ENCODE peak calls at places on chromosomes 13 and 19, in four cellular contexts. S, V, U and T are unnamed samples.

GRCh38 chr13:96673825-96674224 is 320.5 kb downstream of the OXGR1 start:
- DNase-seq in V (no peak), U (no peak), S (no peak), T (no peak)

GRCh38 chr13:29801102-29801501 is 49.3 kb downstream of the UBL3 start:
- DNase-seq in U (no peak), S (no peak), V (no peak), T (no peak)

GRCh38 chr19:39943586-39943985 is 9.2 kb upstream of the FCGBP start:
- DNase-seq in U (no peak), V (no peak), S (no peak), T (no peak)

GRCh38 chr13:48001127-48001881 is at the start of gene SUCLA2:
- DNase-seq in U (peak), V (peak), S (peak), T (peak)

GRCh38 chr19:887072-887471 is 5.9 kb downstream of the MED16 start:
- DNase-seq in S (no peak), U (no peak), V (no peak), T (no peak)

GRCh38 chr19:21483589-21484170 is 21.7 kb upstream of the ZNF429 start:
- DNase-seq in S (no peak), V (peak), U (peak), T (no peak)

GRCh38 chr19:13788991-13789390 is 6.3 kb upstream of the ZSWIM4 start:
- DNase-seq in S (peak), U (peak), V (peak), T (no peak)

GRCh38 chr19:3367572-3368440 is 1.4 kb downstream of the NFIC start:
- DNase-seq in S (no peak), V (no peak), U (no peak), T (peak)

GRCh38 chr13:23447927-23448326 is 14.4 kb upstream of the SACS start:
- DNase-seq in U (no peak), V (no peak), S (no peak), T (no peak)

GRCh38 chr13:76853481-76853880 is 32.7 kb downstream of the KCTD12 start:
- DNase-seq in V (no peak), U (no peak), S (no peak), T (no peak)

GRCh38 chr19:7833225-7834156 is 3.5 kb downstream of the EVI5L start:
- DNase-seq in V (no peak), U (peak), S (no peak), T (no peak)

GRCh38 chr19:29259153-29259552 is 46.2 kb upstream of the UQCRFS1 start:
- DNase-seq in V (no peak), U (no peak), S (no peak), T (peak)

GRCh38 chr13:63492604-63493003 is 2077.0 kb upstream of the PCDH20 start:
- DNase-seq in V (no peak), U (no peak), S (no peak), T (no peak)

GRCh38 chr13:67076378-67076777 is 153.8 kb downstream of the PCDH9 start:
- DNase-seq in V (no peak), U (no peak), S (no peak), T (no peak)

GRCh38 chr19:18101268-18101667 is 3.7 kb downstream of the MAST3 start:
- DNase-seq in S (no peak), V (no peak), U (no peak), T (no peak)

GRCh38 chr19:18100710-18101109 is 3.1 kb downstream of the MAST3 start:
- DNase-seq in U (peak), V (no peak), S (no peak), T (no peak)

GRCh38 chr19:18102916-18103542 is 5.5 kb downstream of the MAST3 start:
- DNase-seq in V (no peak), U (no peak), S (no peak), T (no peak)

GRCh38 chr19:18107235-18108083 is 9.9 kb downstream of the MAST3 start:
- DNase-seq in U (no peak), S (no peak), V (no peak), T (no peak)

DNA sequence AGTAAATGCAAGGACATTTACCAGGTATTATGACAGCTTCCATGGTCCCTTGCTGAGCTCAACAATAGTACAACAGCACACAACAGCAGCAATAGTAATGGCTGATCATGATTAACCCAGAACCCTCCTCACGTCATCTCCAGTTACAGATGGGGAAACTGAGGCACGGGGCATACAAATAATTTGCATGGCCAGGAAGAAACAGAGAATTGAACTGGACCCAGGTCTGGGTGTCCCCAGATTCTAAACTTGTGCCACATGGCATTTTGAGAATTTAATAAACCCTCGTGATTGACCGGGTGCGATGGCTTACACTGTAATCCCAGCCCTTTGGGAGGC is 7.2 kb downstream of the MAST3 start:
- DNase-seq in S (no peak), V (no peak), U (no peak), T (no peak)
- H3K27ac ChIP-seq in S (peak), V (peak), U (no peak), T (peak)

DNA sequence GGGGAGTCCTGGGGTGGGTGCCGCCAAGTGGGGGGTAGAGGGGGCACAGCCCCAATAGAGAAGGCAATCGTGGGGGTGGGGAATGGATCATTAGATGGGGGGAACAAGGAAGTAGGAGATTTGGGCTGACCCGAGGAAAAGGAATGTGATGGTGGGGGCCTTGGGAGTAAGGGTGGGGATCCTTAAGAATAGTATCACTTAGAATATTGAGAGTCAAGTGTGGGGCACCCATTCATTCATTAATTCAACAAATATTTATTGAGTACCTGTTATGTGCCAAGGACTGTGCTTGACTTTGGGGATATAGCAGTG is 641 bp downstream of the PPP5C start:
- DNase-seq in S (no peak), U (no peak), V (no peak), T (no peak)
- H3K27ac ChIP-seq in S (peak), U (no peak), V (peak), T (peak)

GRCh38 chr13:25085125-25085742 is 10.7 kb upstream of the PABPC3 start:
- DNase-seq in V (no peak), S (no peak), U (peak), T (no peak)

GRCh38 chr13:25080773-25081172 is 15.2 kb upstream of the PABPC3 start:
- DNase-seq in U (no peak), S (no peak), V (no peak), T (no peak)

GRCh38 chr13:25088562-25089221 is 7.2 kb upstream of the PABPC3 start:
- DNase-seq in U (no peak), V (no peak), S (no peak), T (no peak)

DNA sequence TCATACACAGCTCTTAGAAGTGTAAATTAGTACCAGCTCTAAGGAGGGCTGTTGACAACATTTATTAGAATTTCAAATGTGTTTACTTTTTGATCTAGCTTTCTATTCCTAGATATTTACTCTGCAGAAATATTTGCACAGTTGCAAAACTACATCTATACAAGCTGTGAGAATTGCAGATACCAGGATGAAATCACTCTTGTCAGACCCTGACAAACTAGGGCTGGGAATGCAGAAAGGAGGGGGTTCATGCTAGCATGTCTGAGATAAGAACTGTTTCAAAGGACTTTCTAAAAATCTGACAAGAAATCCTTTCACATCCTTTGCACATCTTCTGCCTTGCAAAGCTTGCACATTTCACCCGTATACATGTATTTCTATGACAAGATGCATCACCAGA is 11.8 kb upstream of the PABPC3 start:
- DNase-seq in V (no peak), U (no peak), S (no peak), T (no peak)
- H3K27ac ChIP-seq in V (no peak), U (no peak), S (no peak), T (no peak)

GRCh38 chr13:20387006-20387405 is 138.7 kb downstream of the CRYL1 start:
- DNase-seq in U (no peak), S (no peak), V (no peak), T (peak)

GRCh38 chr13:20375871-20376270 is 143.8 kb upstream of the GJB6 start:
- DNase-seq in S (no peak), V (no peak), U (no peak), T (no peak)

GRCh38 chr13:20378721-20379120 is 146.6 kb upstream of the GJB6 start:
- DNase-seq in S (no peak), U (no peak), V (no peak), T (peak)

GRCh38 chr13:20383058-20383457 is 142.6 kb downstream of the CRYL1 start:
- DNase-seq in V (no peak), S (no peak), U (no peak), T (no peak)

DNA sequence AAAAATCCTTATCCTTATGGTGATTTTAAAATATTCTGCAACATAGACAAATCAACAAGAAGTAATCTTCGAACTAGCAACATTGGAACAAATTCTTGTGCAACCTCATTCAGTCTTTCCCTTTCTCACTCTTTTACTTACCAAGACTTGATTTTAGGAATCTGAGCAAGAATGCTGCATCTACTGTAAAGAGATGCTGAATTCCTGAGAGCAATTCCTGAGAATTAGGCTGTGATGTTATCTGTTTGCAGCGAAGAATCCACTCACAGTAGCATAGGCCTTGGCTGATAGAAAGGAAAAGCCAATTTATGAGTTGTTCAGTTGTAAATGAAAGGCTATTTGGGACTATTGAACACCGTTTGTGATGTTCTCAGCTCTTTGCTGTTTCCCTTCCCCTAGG is 144.3 kb downstream of the CRYL1 start:
- DNase-seq in V (no peak), S (no peak), U (peak), T (no peak)
- H3K27ac ChIP-seq in V (no peak), S (no peak), U (no peak), T (no peak)

GRCh38 chr19:6113616-6114188 is 3.4 kb upstream of the RFX2 start:
- DNase-seq in V (no peak), U (no peak), S (no peak), T (no peak)

GRCh38 chr19:6105444-6105843 is 4.9 kb downstream of the RFX2 start:
- DNase-seq in U (peak), V (no peak), S (no peak), T (peak)

GRCh38 chr19:6110360-6110977 is at the start of gene RFX2:
- DNase-seq in V (peak), S (peak), U (peak), T (peak)

GRCh38 chr19:6109947-6110346 is 353 bp downstream of the RFX2 start:
- DNase-seq in V (peak), S (no peak), U (no peak), T (no peak)

GRCh38 chr19:6108721-6109633 is 1.3 kb downstream of the RFX2 start:
- DNase-seq in S (peak), V (peak), U (peak), T (peak)
- H3K27ac ChIP-seq in S (peak), V (peak), U (no peak), T (peak)